ENCODE peak calls at places on chromosomes 6 and 20, in four cellular contexts. One of them, this sample, is unnamed. For H3K27me3, the result is how much of the 10 kb centered on the place peaks cover.

GRCh38 chr20:57092112-57092899 is 174.1 kb downstream of the BMP7 start:
- DNase-seq in PC-9: peak
- DNase-seq in gastrocnemius medialis: no peak
- DNase-seq in colonic mucosa: peak
- DNase-seq in this sample: no peak

GRCh38 chr6:161152527-161152862 is 121.4 kb downstream of the AGPAT4 start:
- DNase-seq in PC-9: no peak
- DNase-seq in gastrocnemius medialis: no peak
- DNase-seq in colonic mucosa: no peak
- DNase-seq in this sample: no peak

GRCh38 chr20:57187068-57187634 is 79.3 kb downstream of the BMP7 start:
- DNase-seq in PC-9: no peak
- DNase-seq in gastrocnemius medialis: no peak
- DNase-seq in colonic mucosa: no peak
- DNase-seq in this sample: no peak

GRCh38 chr6:113122060-113122459 is 735.1 kb upstream of the MARCKS start:
- DNase-seq in PC-9: peak
- DNase-seq in gastrocnemius medialis: no peak
- DNase-seq in colonic mucosa: no peak
- DNase-seq in this sample: no peak

GRCh38 chr6:89118931-89119330 is 1.1 kb upstream of the SRSF12 start:
- DNase-seq in PC-9: no peak
- DNase-seq in gastrocnemius medialis: no peak
- DNase-seq in colonic mucosa: no peak
- DNase-seq in this sample: no peak

GRCh38 chr6:164870175-164870574 is 439.2 kb downstream of the C6orf118 start:
- DNase-seq in PC-9: no peak
- DNase-seq in gastrocnemius medialis: no peak
- DNase-seq in colonic mucosa: no peak
- DNase-seq in this sample: no peak

GRCh38 chr6:84123186-84123585 is 89.6 kb downstream of the MRAP2 start:
- DNase-seq in PC-9: no peak
- DNase-seq in gastrocnemius medialis: no peak
- DNase-seq in colonic mucosa: no peak
- DNase-seq in this sample: no peak

GRCh38 chr6:52418606-52419005 is 1.5 kb upstream of the EFHC1 start:
- DNase-seq in PC-9: no peak
- DNase-seq in gastrocnemius medialis: no peak
- DNase-seq in colonic mucosa: no peak
- DNase-seq in this sample: no peak

GRCh38 chr6:81465859-81466258 is 286.6 kb downstream of the TENT5A start:
- DNase-seq in PC-9: peak
- DNase-seq in gastrocnemius medialis: no peak
- DNase-seq in colonic mucosa: no peak
- DNase-seq in this sample: no peak

GRCh38 chr6:36839819-36840379 is 655 bp upstream of the CPNE5 start:
- DNase-seq in PC-9: peak
- DNase-seq in gastrocnemius medialis: no peak
- DNase-seq in colonic mucosa: no peak
- DNase-seq in this sample: no peak

GRCh38 chr6:11632795-11633511 is 95.4 kb downstream of the TMEM170B start:
- DNase-seq in PC-9: peak
- DNase-seq in gastrocnemius medialis: no peak
- DNase-seq in colonic mucosa: no peak
- DNase-seq in this sample: no peak

GRCh38 chr6:78577585-78577984 is 289.8 kb upstream of the IRAK1BP1 start:
- DNase-seq in PC-9: no peak
- DNase-seq in gastrocnemius medialis: no peak
- DNase-seq in colonic mucosa: no peak
- DNase-seq in this sample: no peak

GRCh38 chr20:50645253-50646068 is 45.9 kb downstream of the RIPOR3 start:
- DNase-seq in PC-9: peak
- DNase-seq in gastrocnemius medialis: peak
- DNase-seq in colonic mucosa: peak
- DNase-seq in this sample: no peak

GRCh38 chr6:32664827-32665362 is 1.6 kb downstream of the HLA-DQB1 start:
- DNase-seq in PC-9: no peak
- DNase-seq in gastrocnemius medialis: no peak
- DNase-seq in colonic mucosa: no peak
- DNase-seq in this sample: no peak

GRCh38 chr6:139271056-139271455 is 20.7 kb downstream of the TXLNB start:
- DNase-seq in PC-9: no peak
- DNase-seq in gastrocnemius medialis: no peak
- DNase-seq in colonic mucosa: no peak
- DNase-seq in this sample: no peak

GRCh38 chr20:21809961-21810523 is 104.6 kb downstream of the PAX1 start:
- DNase-seq in PC-9: no peak
- DNase-seq in gastrocnemius medialis: no peak
- DNase-seq in colonic mucosa: no peak
- DNase-seq in this sample: no peak

GRCh38 chr6:131400054-131400781 is 172.8 kb upstream of the ARG1 start:
- DNase-seq in PC-9: peak
- DNase-seq in gastrocnemius medialis: no peak
- DNase-seq in colonic mucosa: no peak
- DNase-seq in this sample: no peak

GRCh38 chr6:12585497-12585958 is 131.0 kb upstream of the PHACTR1 start:
- DNase-seq in PC-9: no peak
- DNase-seq in gastrocnemius medialis: no peak
- DNase-seq in colonic mucosa: no peak
- DNase-seq in this sample: no peak

GRCh38 chr6:136069119-136069518 is 181.0 kb downstream of the MTFR2 start:
- DNase-seq in PC-9: no peak
- DNase-seq in gastrocnemius medialis: no peak
- DNase-seq in colonic mucosa: no peak
- DNase-seq in this sample: no peak

DNA sequence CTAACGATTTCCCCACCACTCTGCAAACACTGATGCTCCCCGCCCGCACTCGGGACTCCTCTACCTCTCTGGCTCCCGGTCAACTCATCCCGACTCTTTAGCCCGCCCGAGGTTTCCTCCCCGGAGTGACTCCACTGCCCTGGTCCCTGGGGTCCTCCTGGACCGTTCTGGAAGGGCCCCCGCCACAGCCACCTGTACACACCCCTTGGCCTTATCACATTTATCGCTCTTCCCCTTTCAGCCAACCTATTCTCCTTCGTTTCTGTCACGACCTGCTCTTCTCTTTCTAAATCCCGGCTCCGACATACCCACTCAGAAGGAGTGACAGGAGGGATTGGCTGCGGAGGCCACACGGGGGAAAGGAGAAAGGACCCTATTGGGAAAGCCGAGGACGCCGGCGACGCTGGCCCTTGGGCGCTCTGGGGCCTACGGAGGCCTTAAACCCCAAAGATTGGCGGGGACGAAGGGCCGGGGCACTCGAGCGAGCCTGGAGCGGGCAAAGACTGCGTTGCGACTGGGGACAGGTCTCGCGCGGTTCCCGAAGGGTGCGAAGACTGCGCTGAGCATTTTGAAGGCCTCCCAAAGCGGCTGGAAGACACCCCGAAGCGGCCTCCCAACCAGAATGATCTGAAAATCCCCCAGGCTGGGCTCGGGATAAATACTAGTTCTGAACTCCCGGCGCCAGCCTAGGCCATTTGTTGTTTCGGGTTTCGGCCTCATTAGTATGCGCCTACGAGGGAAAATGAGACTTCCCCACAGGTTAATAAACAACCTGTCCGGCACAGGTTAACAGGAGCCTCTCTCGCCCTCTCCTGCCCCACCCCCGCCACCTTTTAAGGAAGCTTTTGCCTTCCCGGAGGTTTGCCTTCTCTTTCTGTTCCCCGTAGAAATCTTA is 9.2 kb downstream of the SIM1 start:
- DNase-seq in PC-9: no peak
- DNase-seq in gastrocnemius medialis: no peak
- DNase-seq in colonic mucosa: peak
- DNase-seq in this sample: no peak
- H3K27me3 ChIP-seq in PC-9: under half
- H3K27me3 ChIP-seq in gastrocnemius medialis: half or more
- H3K27me3 ChIP-seq in colonic mucosa: half or more
- H3K27me3 ChIP-seq in this sample: half or more

GRCh38 chr6:25834950-25835349 is 3.1 kb upstream of the SLC17A1 start:
- DNase-seq in PC-9: no peak
- DNase-seq in gastrocnemius medialis: no peak
- DNase-seq in colonic mucosa: no peak
- DNase-seq in this sample: no peak
- H3K27me3 ChIP-seq in PC-9: under half
- H3K27me3 ChIP-seq in gastrocnemius medialis: under half
- H3K27me3 ChIP-seq in colonic mucosa: under half
- H3K27me3 ChIP-seq in this sample: under half

DNA sequence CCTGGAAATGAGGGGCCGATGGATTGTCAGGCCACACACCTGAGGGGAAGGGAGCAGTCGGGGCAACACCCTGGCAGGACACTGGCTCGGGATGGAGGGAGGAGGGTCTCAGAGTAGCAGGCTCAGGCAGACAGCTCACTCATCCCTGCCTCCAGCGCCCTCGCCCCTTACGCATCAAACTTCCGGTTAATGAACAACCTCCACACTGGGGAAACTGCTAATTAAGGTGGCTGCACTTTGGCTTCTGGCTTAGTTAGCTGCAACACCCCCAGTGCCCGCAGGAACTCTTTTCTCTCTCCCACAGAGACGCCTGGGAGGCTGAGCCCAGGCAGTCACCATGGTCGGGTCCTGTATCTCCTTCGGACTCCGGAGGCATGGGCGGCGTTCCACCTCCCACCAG is 13.4 kb upstream of the CHRNA4 start:
- DNase-seq in PC-9: no peak
- DNase-seq in gastrocnemius medialis: no peak
- DNase-seq in colonic mucosa: no peak
- DNase-seq in this sample: no peak
- H3K27me3 ChIP-seq in PC-9: half or more
- H3K27me3 ChIP-seq in gastrocnemius medialis: under half
- H3K27me3 ChIP-seq in colonic mucosa: under half
- H3K27me3 ChIP-seq in this sample: half or more

GRCh38 chr20:2747676-2748235 is 52.7 kb downstream of the CPXM1 start:
- DNase-seq in PC-9: no peak
- DNase-seq in gastrocnemius medialis: no peak
- DNase-seq in colonic mucosa: no peak
- DNase-seq in this sample: no peak
- H3K27me3 ChIP-seq in PC-9: under half
- H3K27me3 ChIP-seq in gastrocnemius medialis: under half
- H3K27me3 ChIP-seq in colonic mucosa: under half
- H3K27me3 ChIP-seq in this sample: under half

DNA sequence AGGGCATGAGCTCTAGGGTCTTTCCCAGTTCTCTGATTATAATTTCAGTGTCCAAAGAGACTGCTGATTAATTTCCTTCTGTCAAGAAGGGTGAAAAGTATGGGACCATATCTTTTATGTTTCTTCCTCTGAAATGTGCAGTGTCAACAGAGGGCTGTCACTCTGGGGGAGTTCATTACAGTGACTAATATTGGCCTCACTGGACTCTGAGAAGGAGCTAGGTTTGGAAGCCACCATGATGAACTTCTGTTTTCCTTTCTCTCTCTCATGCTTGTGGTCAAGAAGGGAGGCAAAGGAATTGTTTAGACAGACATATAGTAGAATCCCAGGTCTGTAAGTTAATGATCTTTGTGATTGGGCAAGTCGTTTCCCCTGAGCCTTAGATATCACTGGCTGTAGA is 41.8 kb upstream of the BMP6 start:
- DNase-seq in PC-9: no peak
- DNase-seq in gastrocnemius medialis: no peak
- DNase-seq in colonic mucosa: no peak
- DNase-seq in this sample: no peak
- H3K27me3 ChIP-seq in PC-9: under half
- H3K27me3 ChIP-seq in gastrocnemius medialis: under half
- H3K27me3 ChIP-seq in colonic mucosa: under half
- H3K27me3 ChIP-seq in this sample: under half